ENCODE peak calls at places on chromosomes 5 and 9, in four cellular contexts. J, M, N and Y are unnamed samples.

GRCh38 chr9:99115947-99116543 is 11.1 kb downstream of the TGFBR1 start:
- DNase-seq in J (no peak), M (no peak), N (no peak), Y (peak)

GRCh38 chr5:173283318-173284288 is 44.6 kb downstream of the STC2 start:
- DNase-seq in J (peak), M (no peak), N (peak), Y (peak)

GRCh38 chr5:80964491-80964890 is 4.3 kb downstream of the RASGRF2 start:
- DNase-seq in J (no peak), N (no peak), M (no peak), Y (no peak)

GRCh38 chr5:65288657-65289056 is 193.1 kb downstream of the ADAMTS6 start:
- DNase-seq in N (no peak), J (no peak), M (no peak), Y (no peak)

GRCh38 chr5:66993448-66993847 is 203.2 kb downstream of the CD180 start:
- DNase-seq in J (no peak), M (no peak), N (no peak), Y (no peak)

GRCh38 chr9:19102181-19102630 is 498 bp downstream of the HAUS6 start:
- DNase-seq in N (peak), J (peak), M (no peak), Y (peak)

GRCh38 chr5:169695919-169696490 is 58.9 kb downstream of the DOCK2 start:
- DNase-seq in J (no peak), M (no peak), N (peak), Y (no peak)

GRCh38 chr5:131430794-131431193 is 166.9 kb downstream of the CDC42SE2 start:
- DNase-seq in N (no peak), M (no peak), J (no peak), Y (no peak)

GRCh38 chr9:73011346-73011745 is 58.5 kb upstream of the ALDH1A1 start:
- DNase-seq in M (no peak), J (no peak), N (no peak), Y (no peak)

GRCh38 chr5:112703866-112704820 is 33.5 kb upstream of the APC start:
- DNase-seq in M (no peak), J (no peak), N (peak), Y (no peak)

GRCh38 chr5:149166128-149166527 is 24.8 kb downstream of the ABLIM3 start:
- DNase-seq in M (no peak), N (no peak), J (no peak), Y (no peak)

GRCh38 chr5:90161399-90161798 is 248.2 kb downstream of the CETN3 start:
- DNase-seq in M (no peak), J (peak), N (no peak), Y (peak)

GRCh38 chr5:126419102-126419501 is 4.1 kb upstream of the GRAMD2B start:
- DNase-seq in J (no peak), M (no peak), N (no peak), Y (no peak)

GRCh38 chr5:32410630-32411029 is 33.9 kb downstream of the ZFR start:
- DNase-seq in M (no peak), N (peak), J (no peak), Y (no peak)